ENCODE peak calls at places on chromosomes 13 and 19, in ten cellular contexts. J is tibial nerve, Y is neural progenitor cell, E is tibial artery, Z is fibroblast of lung, K is mesenchymal stem cell, F is WERI-Rb-1, U is right lobe of liver, S is body of pancreas, N is suprapubic skin. D is an unnamed sample. For H3K27me3, the result is how much of the 10 kb centered on the place peaks cover.

GRCh38 chr13:27403252-27403678 is 21.2 kb upstream of the GTF3A start:
- DNase-seq in E (no peak), Z (peak), U (no peak), K (peak), Y (peak), N (no peak), F (no peak), J (no peak), S (no peak), D (peak)

GRCh38 chr19:29001922-29002247 is 211.1 kb downstream of the UQCRFS1 start:
- DNase-seq in E (peak), Z (no peak), K (no peak), S (no peak), Y (no peak), F (no peak), N (no peak), J (no peak), U (no peak), D (no peak)

GRCh38 chr13:114134111-114134943 is 1.9 kb upstream of the RASA3 start:
- DNase-seq in N (no peak), J (no peak), K (no peak), S (no peak), U (peak), E (no peak), F (peak), Z (no peak), Y (peak), D (no peak)

GRCh38 chr19:16326401-16327130 is 1.9 kb downstream of the KLF2 start:
- DNase-seq in Y (peak), F (no peak), N (no peak), E (no peak), S (no peak), J (no peak), U (peak), K (peak), Z (no peak), D (no peak)

GRCh38 chr19:5406816-5407215 is 48.4 kb upstream of the ZNRF4 start:
- DNase-seq in S (no peak), J (no peak), F (no peak), U (no peak), E (no peak), N (no peak), Z (no peak), Y (no peak), K (no peak), D (no peak)

GRCh38 chr13:66915596-66916185 is 314.4 kb downstream of the PCDH9 start:
- DNase-seq in Y (no peak), K (peak), J (no peak), N (no peak), F (no peak), S (no peak), U (no peak), Z (no peak), E (no peak), D (peak)

GRCh38 chr19:40252395-40252794 is 25.9 kb upstream of the CCNP start:
- DNase-seq in J (no peak), K (no peak), E (no peak), U (no peak), S (no peak), Y (no peak), N (no peak), F (no peak), Z (no peak), D (no peak)

GRCh38 chr13:27973956-27974662 is 5.0 kb upstream of the CDX2 start:
- DNase-seq in Y (no peak), N (peak), U (no peak), K (no peak), J (no peak), S (no peak), Z (no peak), E (peak), F (no peak), D (no peak)

GRCh38 chr19:20273376-20273775 is 106.4 kb downstream of the ZNF486 start:
- DNase-seq in E (no peak), S (no peak), N (no peak), J (no peak), Z (no peak), F (no peak), U (no peak), K (no peak), Y (no peak), D (no peak)

GRCh38 chr13:41457589-41458186 is 338 bp downstream of the RGCC start:
- DNase-seq in S (no peak), Z (no peak), Y (no peak), N (no peak), E (no peak), U (no peak), J (no peak), K (no peak), F (no peak), D (no peak)

GRCh38 chr19:51686171-51686570 is 7.0 kb upstream of the SPACA6 start:
- DNase-seq in U (no peak), F (no peak), J (no peak), S (no peak), N (no peak), K (peak), E (no peak), Z (no peak), Y (no peak), D (peak)

GRCh38 chr13:47976325-47976724 is 24.7 kb downstream of the SUCLA2 start:
- DNase-seq in Y (no peak), K (no peak), Z (no peak), S (no peak), J (no peak), N (no peak), U (no peak), E (no peak), F (no peak), D (no peak)

GRCh38 chr19:15015946-15016542 is 33.2 kb upstream of the CASP14 start:
- DNase-seq in E (no peak), F (no peak), S (peak), U (no peak), N (no peak), J (no peak), Z (no peak), Y (peak), K (no peak), D (no peak)

GRCh38 chr19:472005-472858 is 11.4 kb upstream of the SHC2 start:
- DNase-seq in E (no peak), S (no peak), K (no peak), J (no peak), Y (no peak), U (no peak), F (no peak), Z (no peak), N (no peak), D (no peak)

GRCh38 chr19:48806818-48807589 is 3.8 kb downstream of the BCAT2 start:
- DNase-seq in J (no peak), F (peak), K (peak), E (no peak), Y (peak), S (peak), N (no peak), U (peak), Z (peak), D (no peak)

GRCh38 chr13:85729296-85729695 is 69.9 kb downstream of the SLITRK6 start:
- DNase-seq in N (no peak), S (no peak), Z (peak), K (peak), F (no peak), J (no peak), U (no peak), Y (no peak), E (no peak), D (no peak)

GRCh38 chr19:16296713-16297112 is 27.9 kb upstream of the KLF2 start:
- DNase-seq in J (no peak), K (no peak), Y (no peak), E (no peak), Z (no peak), S (no peak), N (no peak), F (peak), U (no peak), D (no peak)

GRCh38 chr13:25291691-25292090 is 4.4 kb upstream of the MTMR6 start:
- DNase-seq in S (no peak), K (no peak), E (no peak), Y (no peak), U (no peak), F (peak), Z (no peak), N (no peak), J (no peak), D (no peak)

GRCh38 chr19:1177322-1178114 is 3.5 kb upstream of the SBNO2 start:
- DNase-seq in U (no peak), E (peak), S (no peak), K (peak), Z (peak), N (no peak), F (no peak), J (no peak), Y (no peak), D (peak)

GRCh38 chr19:16274466-16274865 is 50.2 kb upstream of the KLF2 start:
- DNase-seq in J (no peak), K (no peak), Z (no peak), F (no peak), Y (no peak), S (no peak), U (no peak), N (no peak), E (no peak), D (no peak)

GRCh38 chr19:55584871-55585270 is 4.2 kb upstream of the ZNF579 start:
- DNase-seq in N (no peak), Z (no peak), S (no peak), U (no peak), K (no peak), Y (no peak), E (no peak), F (no peak), J (no peak), D (no peak)

GRCh38 chr13:42720116-42720857 is 61.1 kb upstream of the FAM216B start:
- DNase-seq in U (no peak), F (no peak), E (no peak), S (no peak), K (peak), N (no peak), J (no peak), Y (no peak), Z (peak), D (peak)

GRCh38 chr19:41353466-41354342 is at the start of gene TGFB1:
- DNase-seq in S (peak), F (peak), E (peak), J (peak), Y (peak), N (peak), Z (peak), U (peak), K (peak), D (peak)

GRCh38 chr13:32443111-32443510 is 15.2 kb upstream of the N4BP2L1 start:
- DNase-seq in Y (no peak), K (peak), S (no peak), F (peak), U (no peak), J (no peak), E (no peak), N (no peak), Z (peak), D (no peak)

GRCh38 chr13:113863511-113864302 is at the start of gene GAS6:
- DNase-seq in J (no peak), Z (peak), E (peak), N (peak), U (no peak), K (peak), F (peak), Y (peak), S (peak), D (no peak)

GRCh38 chr13:98965325-98965724 is 12.5 kb downstream of the DOCK9 start:
- DNase-seq in Z (no peak), U (no peak), E (no peak), J (no peak), N (no peak), K (no peak), Y (no peak), F (no peak), S (no peak), D (no peak)

GRCh38 chr19:13825489-13826475 is 30.5 kb downstream of the ZSWIM4 start:
- DNase-seq in N (no peak), K (peak), E (no peak), F (peak), U (no peak), Z (no peak), S (no peak), J (no peak), Y (peak), D (no peak)

GRCh38 chr13:49859568-49859967 is 67.1 kb upstream of the KPNA3 start:
- DNase-seq in K (peak), E (no peak), S (peak), J (no peak), Y (no peak), N (no peak), Z (peak), F (no peak), U (no peak), D (peak)

GRCh38 chr13:87954116-87954515 is 282.9 kb downstream of the SLITRK5 start:
- DNase-seq in E (no peak), K (peak), Y (no peak), S (no peak), F (no peak), J (no peak), U (no peak), Z (peak), N (no peak), D (no peak)
- H3K27ac ChIP-seq in E (no peak), K (no peak), Y (no peak), S (no peak), F (no peak), J (no peak), U (no peak), Z (no peak), N (no peak), D (no peak)

GRCh38 chr13:106183410-106184128 is 351.9 kb downstream of the EFNB2 start:
- DNase-seq in Y (no peak), J (no peak), F (no peak), Z (no peak), E (no peak), U (no peak), K (no peak), S (no peak), N (no peak), D (no peak)
- H3K4me3 ChIP-seq in Y (no peak), J (no peak), F (no peak), Z (no peak), E (no peak), U (no peak), K (no peak), S (no peak), N (no peak), D (no peak)

DNA sequence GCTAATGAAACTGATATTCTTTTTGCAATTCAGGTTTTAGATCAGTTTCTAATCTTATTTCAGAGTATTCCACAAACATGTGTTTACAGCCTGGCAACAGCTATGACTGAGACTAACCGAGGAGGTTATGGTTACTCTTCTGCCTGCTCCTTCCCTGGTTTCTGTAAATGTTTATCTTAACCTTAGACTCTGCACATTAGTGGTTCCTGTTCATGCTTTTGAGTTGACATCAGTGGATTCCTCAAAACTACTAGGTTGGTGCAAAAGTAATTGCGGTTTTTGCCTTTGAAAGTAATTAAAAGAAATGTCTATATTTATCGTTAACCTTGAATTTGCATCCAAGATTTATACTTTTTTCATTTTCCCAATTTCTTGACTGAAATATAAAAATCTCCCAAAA is 237.0 kb upstream of the TSHZ3 start:
- DNase-seq in F (no peak), U (no peak), N (no peak), Z (peak), J (no peak), K (peak), Y (no peak), S (no peak), E (no peak), D (no peak)
- H3K27me3 ChIP-seq in F (under half), U (under half), N (under half), Z (under half), J (under half), K (under half), Y (under half), S (under half), E (under half), D (under half)

GRCh38 chr19:50490411-50490811 is 13.8 kb upstream of the GARIN5A start:
- DNase-seq in Z (no peak), J (no peak), F (no peak), N (no peak), U (peak), Y (no peak), K (no peak), E (no peak), S (no peak), D (no peak)

GRCh38 chr19:50489461-50490011 is 12.9 kb upstream of the GARIN5A start:
- DNase-seq in Z (no peak), S (no peak), Y (no peak), E (no peak), K (no peak), N (no peak), F (no peak), U (peak), J (no peak), D (no peak)

GRCh38 chr19:50485284-50485955 is 8.8 kb upstream of the GARIN5A start:
- DNase-seq in K (no peak), U (peak), E (no peak), N (no peak), S (no peak), F (no peak), Y (no peak), J (no peak), Z (no peak), D (no peak)

GRCh38 chr19:50488795-50489194 is 12.1 kb upstream of the GARIN5A start:
- DNase-seq in F (no peak), U (no peak), Y (no peak), K (no peak), S (no peak), J (no peak), E (no peak), Z (no peak), N (no peak), D (no peak)

DNA sequence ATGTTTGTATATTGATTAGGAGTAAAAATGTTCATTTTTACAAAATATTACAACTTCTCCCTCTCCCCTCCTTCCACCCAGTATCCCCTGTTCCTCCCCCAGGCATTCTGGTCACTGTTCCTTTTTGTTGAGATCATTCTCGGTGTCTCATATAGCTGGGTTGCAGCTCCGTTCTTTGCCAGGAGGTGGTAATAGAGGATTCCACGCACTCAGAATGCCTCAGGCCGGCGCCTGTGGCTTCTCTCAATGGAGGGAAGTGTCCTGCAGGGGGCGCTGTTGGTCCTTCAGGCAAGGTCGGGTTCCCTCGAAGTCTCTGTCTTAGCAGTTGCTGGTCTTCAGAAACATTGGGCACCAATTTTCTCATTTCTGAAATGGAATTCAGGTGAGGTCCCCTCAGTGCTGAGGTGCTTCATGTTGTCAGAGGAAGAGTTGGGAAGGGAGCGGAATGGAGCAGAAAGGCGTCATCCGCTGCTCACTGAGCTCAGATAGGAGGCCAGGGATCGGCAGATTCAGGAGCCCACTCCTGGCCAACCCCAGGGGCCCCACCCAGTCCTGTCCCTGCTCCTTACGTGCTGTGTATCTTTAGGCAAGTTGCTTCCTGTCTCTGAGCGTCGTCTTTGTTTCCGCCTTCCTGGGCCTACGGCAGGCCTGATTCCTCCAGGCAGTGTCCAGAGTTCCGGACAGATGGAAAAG is 10.3 kb upstream of the GARIN5A start:
- DNase-seq in Z (peak), Y (peak), E (no peak), F (peak), J (no peak), K (peak), U (peak), N (no peak), S (peak), D (peak)
- H3K27ac ChIP-seq in Z (no peak), Y (no peak), E (no peak), F (no peak), J (no peak), K (no peak), U (no peak), N (no peak), S (no peak), D (no peak)

DNA sequence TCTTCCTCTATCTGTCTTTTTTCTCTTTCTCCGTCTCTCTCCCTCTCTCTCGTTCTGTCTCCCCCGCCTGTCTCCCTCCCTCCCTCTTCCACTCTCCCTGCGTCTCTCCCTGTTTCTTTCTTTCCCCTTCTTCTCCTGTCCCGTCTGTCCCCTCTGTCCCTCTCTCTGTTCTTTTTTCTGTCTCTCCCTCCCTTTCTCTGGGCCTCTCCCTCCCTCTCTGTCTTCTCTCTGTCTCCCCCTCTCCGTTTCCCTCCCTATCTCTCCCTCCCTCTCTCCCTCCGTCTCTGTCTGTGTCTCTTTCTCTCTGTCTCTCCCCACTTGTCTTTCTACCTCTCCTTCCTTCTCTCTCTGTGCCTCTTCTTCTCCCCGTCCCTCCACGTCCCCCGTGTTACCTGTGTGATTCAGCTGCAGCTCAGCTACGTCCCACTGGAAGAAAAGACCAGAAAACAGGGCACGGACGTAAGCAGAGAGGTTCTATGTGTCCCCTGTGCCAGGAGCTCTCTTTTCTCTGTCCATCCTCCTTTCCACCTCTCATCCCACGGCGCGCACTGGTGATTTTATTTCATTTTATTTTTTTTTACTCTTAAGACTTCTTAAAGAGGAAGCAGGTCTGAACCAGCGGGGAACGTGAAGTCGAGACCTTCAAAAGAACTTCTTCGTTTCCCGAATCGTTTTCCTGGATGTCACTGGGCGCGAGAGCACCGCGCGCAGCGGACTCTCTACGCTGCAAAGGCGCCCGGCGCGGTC is 1.1 kb downstream of the CD70 start:
- DNase-seq in S (no peak), F (no peak), K (no peak), J (no peak), E (no peak), U (no peak), N (no peak), Y (no peak), Z (no peak), D (no peak)
- H3K4me3 ChIP-seq in S (no peak), F (peak), K (peak), J (peak), E (no peak), U (no peak), N (peak), Y (peak), Z (no peak), D (no peak)

DNA sequence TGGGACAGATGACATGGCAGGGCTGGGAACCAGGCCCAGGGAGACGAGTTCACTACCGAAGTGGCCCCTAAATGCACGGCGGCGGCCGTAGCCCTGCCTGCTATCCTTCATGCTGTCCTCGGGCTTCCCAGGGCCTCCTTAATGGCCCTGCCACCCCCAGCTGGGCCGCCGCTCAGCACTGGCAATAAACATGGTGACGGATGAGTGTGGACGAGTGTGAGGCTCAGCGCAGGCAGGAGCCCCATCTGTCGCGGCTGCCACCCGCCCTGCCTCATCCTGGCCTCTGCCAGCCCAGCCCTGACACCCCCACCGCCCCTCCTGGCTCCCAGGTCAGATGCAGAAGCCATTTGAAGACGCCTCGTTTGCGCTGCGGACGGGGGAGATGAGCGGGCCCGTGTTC is 13.6 kb downstream of the PIN1 start:
- DNase-seq in U (no peak), S (no peak), Y (no peak), E (no peak), Z (no peak), K (no peak), N (no peak), F (peak), J (no peak), D (no peak)
- H3K27me3 ChIP-seq in U (under half), S (under half), Y (under half), E (under half), Z (under half), K (under half), N (under half), F (under half), J (under half), D (under half)

D was measured in brain microvascular endothelial cell.